ENCODE peak calls at places on chromosomes 6 and 20, in nine cellular contexts. P, A, M, Y, R, I, O, Q and D are unnamed samples.
A peak's percentile ranks its signal among the peaks of the same experiment; 100 is the strongest.

GRCh38 chr6:14178083-14178445 is 60.5 kb downstream of the CD83 start:
- DNase-seq in P (no peak), A (no peak), M (no peak), Y (no peak), R (no peak), I (no peak), O (no peak), Q (no peak), D (no peak)

GRCh38 chr6:4274382-4275082 is 139.2 kb upstream of the ECI2 start:
- DNase-seq in P (no peak), A (peak; percentile 28), M (no peak), Y (no peak), R (no peak), I (no peak), O (no peak), Q (no peak), D (no peak)

GRCh38 chr6:38509713-38510112 is 130.0 kb downstream of the BTBD9 start:
- DNase-seq in P (no peak), A (peak; percentile 6), M (no peak), Y (peak; percentile 66), R (no peak), I (no peak), O (no peak), Q (no peak), D (no peak)

GRCh38 chr6:18990313-18990978 is 603.3 kb downstream of the RNF144B start:
- DNase-seq in P (peak; percentile 92), A (no peak), M (no peak), Y (peak; percentile 70), R (peak; percentile 66), I (no peak), O (peak; percentile 69), Q (peak; percentile 72), D (peak; percentile 64)

GRCh38 chr20:840858-841567 is 7.5 kb downstream of the FAM110A start:
- DNase-seq in P (peak; percentile 72), A (peak; percentile 61), M (peak; percentile 18), Y (no peak), R (no peak), I (no peak), O (peak; percentile 74), Q (no peak), D (no peak)

GRCh38 chr20:25308083-25308491 is 60.2 kb downstream of the PYGB start:
- DNase-seq in P (no peak), A (no peak), M (no peak), Y (no peak), R (no peak), I (no peak), O (no peak), Q (no peak), D (no peak)

GRCh38 chr6:99013661-99014458 is 66.1 kb upstream of the FBXL4 start:
- DNase-seq in P (no peak), A (no peak), M (no peak), Y (no peak), R (no peak), I (no peak), O (no peak), Q (no peak), D (no peak)

GRCh38 chr6:4338884-4339283 is 203.5 kb upstream of the ECI2 start:
- DNase-seq in P (no peak), A (no peak), M (no peak), Y (no peak), R (no peak), I (no peak), O (no peak), Q (no peak), D (no peak)

GRCh38 chr6:106488494-106489369 is 128.2 kb downstream of the CRYBG1 start:
- DNase-seq in P (no peak), A (no peak), M (no peak), Y (no peak), R (no peak), I (no peak), O (no peak), Q (no peak), D (no peak)

GRCh38 chr20:23132930-23133559 is 46.9 kb upstream of the CD93 start:
- DNase-seq in P (no peak), A (no peak), M (no peak), Y (no peak), R (no peak), I (no peak), O (no peak), Q (peak; percentile 65), D (peak; percentile 69)

GRCh38 chr20:34954905-34955231 is 738 bp downstream of the GSS start:
- DNase-seq in P (no peak), A (no peak), M (no peak), Y (no peak), R (no peak), I (no peak), O (peak; percentile 37), Q (no peak), D (no peak)

GRCh38 chr20:44471481-44471882 is 4.2 kb upstream of the TTPAL start:
- DNase-seq in P (no peak), A (no peak), M (no peak), Y (no peak), R (no peak), I (no peak), O (no peak), Q (no peak), D (no peak)

GRCh38 chr20:18497603-18498002 is 578 bp upstream of the RBBP9 start:
- DNase-seq in P (no peak), A (no peak), M (no peak), Y (no peak), R (no peak), I (no peak), O (no peak), Q (no peak), D (no peak)

GRCh38 chr20:25543068-25543467 is 42.3 kb downstream of the NINL start:
- DNase-seq in P (no peak), A (no peak), M (no peak), Y (no peak), R (no peak), I (no peak), O (no peak), Q (no peak), D (no peak)

DNA sequence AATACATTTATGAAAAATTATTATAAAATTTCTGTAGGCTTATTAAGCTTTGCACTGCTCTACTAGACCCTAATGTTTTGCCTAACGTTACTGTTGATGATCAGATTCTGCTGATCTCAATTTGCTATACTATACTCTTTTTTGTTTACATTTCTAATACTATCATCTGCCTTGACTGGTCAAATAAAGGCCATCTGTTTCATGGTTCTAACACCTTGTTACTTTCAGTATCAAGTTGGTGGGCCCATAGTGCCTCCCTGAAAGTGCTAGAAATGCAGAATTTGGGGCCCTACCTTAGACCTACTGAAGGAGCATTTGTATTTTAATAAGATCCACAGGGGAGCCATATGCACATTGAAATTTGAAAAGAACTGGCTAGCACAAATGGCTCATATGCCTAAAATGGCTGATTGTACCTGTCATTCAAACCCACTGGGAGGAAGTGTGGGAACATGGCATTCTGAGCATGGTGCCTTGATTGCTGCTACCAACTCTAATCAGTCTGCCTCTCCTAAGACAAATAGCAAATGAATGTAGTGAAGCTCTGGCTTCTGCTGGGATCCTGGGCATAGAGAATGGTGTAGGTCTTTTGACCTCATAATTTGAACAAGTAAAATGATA is 199.1 kb upstream of the BTBD3 start:
- DNase-seq in P (no peak), A (no peak), M (no peak), Y (no peak), R (no peak), I (no peak), O (no peak), Q (no peak), D (no peak)
- H3K4me3 ChIP-seq in P (no peak overlapping the region), A (no peak overlapping the region), M (no peak overlapping the region), Y (no peak overlapping the region), R (no peak overlapping the region), I (no peak overlapping the region), O (no peak overlapping the region), Q (no peak overlapping the region), D (no peak overlapping the region)

GRCh38 chr20:64051033-64051452 is 1.6 kb upstream of the SOX18 start:
- DNase-seq in P (no peak), A (no peak), M (no peak), Y (peak; percentile 94), R (no peak), I (no peak), O (no peak), Q (no peak), D (no peak)
- H3K4me1 ChIP-seq in P (no peaks in the 10 kb centered on the region), A (no peaks in the 10 kb centered on the region), M (peaks cover 6% of the 10 kb centered on the region), Y (peaks cover 74% of the 10 kb centered on the region), R (peaks cover 36% of the 10 kb centered on the region), I (peaks cover 17% of the 10 kb centered on the region), O (peaks cover 4% of the 10 kb centered on the region), Q (peaks cover 33% of the 10 kb centered on the region), D (peaks cover 60% of the 10 kb centered on the region)

DNA sequence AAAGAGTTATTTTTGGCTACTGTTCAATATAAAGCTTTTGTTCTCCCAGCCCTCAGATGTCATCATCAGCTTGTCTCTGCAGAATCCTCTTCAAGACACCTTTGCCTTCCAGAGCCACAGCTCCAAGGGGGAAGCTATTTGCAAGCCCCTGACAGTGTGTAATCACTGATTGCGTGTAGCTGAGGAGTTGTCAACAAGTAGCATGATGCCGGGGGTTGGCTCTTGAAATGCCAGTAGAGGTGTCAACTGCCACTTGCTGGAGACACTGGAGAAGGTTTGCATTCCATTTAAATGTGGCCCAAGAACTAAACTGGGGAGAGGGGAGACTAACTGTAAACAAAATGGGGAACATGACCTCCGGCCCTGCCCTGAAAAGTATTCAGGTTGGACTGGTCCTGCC is 44.3 kb upstream of the PDYN start:
- DNase-seq in P (no peak), A (no peak), M (no peak), Y (no peak), R (no peak), I (no peak), O (no peak), Q (no peak), D (no peak)
- H3K27me3 ChIP-seq in P (no peaks in the 10 kb centered on the region), A (peaks cover 94% of the 10 kb centered on the region), M (no peaks in the 10 kb centered on the region), Y (peaks cover 26% of the 10 kb centered on the region), R (peaks cover 3% of the 10 kb centered on the region), I (peaks cover 5% of the 10 kb centered on the region), O (peaks cover 38% of the 10 kb centered on the region), Q (peaks cover 40% of the 10 kb centered on the region), D (peaks cover 72% of the 10 kb centered on the region)

DNA sequence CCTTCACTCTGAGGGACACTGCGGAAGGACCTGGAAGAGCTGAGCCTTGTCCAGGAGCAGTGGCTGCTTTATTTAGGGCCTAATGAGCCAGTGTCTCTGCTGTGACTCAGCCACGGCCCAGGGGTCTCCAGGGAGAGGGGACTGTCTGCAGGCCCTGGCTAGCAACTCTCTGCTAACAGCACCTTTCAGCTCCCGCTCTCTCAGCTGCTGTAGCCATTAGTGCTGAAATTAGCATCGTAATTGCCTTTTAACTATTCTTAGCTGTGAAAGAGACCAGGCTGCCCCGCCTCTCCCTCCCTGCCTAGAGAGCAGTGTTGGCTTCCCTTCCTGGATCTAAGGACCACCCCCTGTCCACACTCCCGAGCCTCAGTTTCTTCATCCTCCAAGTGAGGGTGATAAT is 53.1 kb upstream of the SLC32A1 start:
- DNase-seq in P (no peak), A (no peak), M (no peak), Y (no peak), R (peak; percentile 77), I (no peak), O (no peak), Q (no peak), D (no peak)
- H3K4me3 ChIP-seq in P (no peak overlapping the region), A (no peak overlapping the region), M (no peak overlapping the region), Y (no peak overlapping the region), R (no peak overlapping the region), I (no peak overlapping the region), O (no peak overlapping the region), Q (no peak overlapping the region), D (no peak overlapping the region)

GRCh38 chr6:36323062-36323461 is 13.6 kb downstream of the BNIP5 start:
- DNase-seq in P (no peak), A (no peak), M (no peak), Y (no peak), R (no peak), I (no peak), O (no peak), Q (no peak), D (no peak)
- H3K4me1 ChIP-seq in P (no peaks in the 10 kb centered on the region), A (no peaks in the 10 kb centered on the region), M (no peaks in the 10 kb centered on the region), Y (peaks cover 3% of the 10 kb centered on the region), R (peaks cover 3% of the 10 kb centered on the region), I (no peaks in the 10 kb centered on the region), O (peaks cover 24% of the 10 kb centered on the region), Q (no peaks in the 10 kb centered on the region), D (no peaks in the 10 kb centered on the region)